ENCODE peak calls at places on chromosome 19, in six cellular contexts. R is colonic mucosa, U is lower leg skin, W is IMR-90, A is nephron progenitor cell, M is transverse colon. L is an unnamed sample.

GRCh38 chr19:5081441-5082161 is 112.7 kb downstream of the KDM4B start:
- DNase-seq in R (no peak), A (no peak), U (no peak), M (no peak), W (no peak), L (no peak)

GRCh38 chr19:53671621-53672111 is 39.9 kb downstream of the DPRX start:
- DNase-seq in W (no peak), A (no peak), R (no peak), U (no peak), M (no peak), L (no peak)

GRCh38 chr19:17576758-17577532 is 21.5 kb downstream of the COLGALT1 start:
- DNase-seq in W (no peak), A (peak), R (peak), U (peak), M (peak), L (no peak)

GRCh38 chr19:44598880-44599279 is 14.5 kb upstream of the IGSF23 start:
- DNase-seq in U (no peak), R (peak), A (no peak), M (peak), W (no peak), L (peak)

GRCh38 chr19:6476155-6476895 is 5.3 kb downstream of the DENND1C start:
- DNase-seq in W (peak), M (peak), U (peak), A (peak), R (peak), L (peak)

GRCh38 chr19:31334849-31335624 is 14.2 kb downstream of the TSHZ3 start:
- DNase-seq in U (no peak), W (peak), M (no peak), R (no peak), A (no peak), L (no peak)

GRCh38 chr19:6433663-6434062 is at the start of gene SLC25A41:
- DNase-seq in U (no peak), W (no peak), R (no peak), M (no peak), A (no peak), L (no peak)

GRCh38 chr19:50377051-50377441 is 789 bp downstream of the NR1H2 start:
- DNase-seq in W (no peak), U (no peak), A (peak), R (peak), M (peak), L (peak)

GRCh38 chr19:40332669-40333068 is 15.5 kb downstream of the C19orf47 start:
- DNase-seq in A (no peak), M (no peak), U (no peak), R (no peak), W (no peak), L (no peak)

GRCh38 chr19:5693195-5694166 is 3.4 kb downstream of the RPL36 start:
- DNase-seq in M (no peak), W (no peak), A (no peak), U (no peak), R (no peak), L (no peak)

GRCh38 chr19:47389150-47389556 is 30.2 kb downstream of the MEIS3 start:
- DNase-seq in M (peak), U (no peak), W (no peak), A (no peak), R (no peak), L (no peak)

GRCh38 chr19:31300406-31300805 is 48.8 kb downstream of the TSHZ3 start:
- DNase-seq in M (no peak), R (no peak), W (no peak), A (no peak), U (no peak), L (no peak)

GRCh38 chr19:7682175-7682855 is 1.7 kb downstream of the TRAPPC5 start:
- DNase-seq in U (no peak), A (no peak), W (no peak), M (no peak), R (no peak), L (no peak)

GRCh38 chr19:28697308-28697707 is 515.6 kb downstream of the UQCRFS1 start:
- DNase-seq in M (no peak), R (no peak), A (no peak), U (no peak), W (no peak), L (no peak)

GRCh38 chr19:45472557-45473365 is 5.0 kb downstream of the FOSB start:
- DNase-seq in M (no peak), W (no peak), R (no peak), U (no peak), A (peak), L (no peak)

GRCh38 chr19:17376935-17377600 is at the start of gene PLVAP:
- DNase-seq in M (no peak), A (peak), W (no peak), R (no peak), U (no peak), L (no peak)

GRCh38 chr19:12723643-12724426 is at the start of gene TNPO2:
- DNase-seq in M (peak), U (no peak), W (peak), A (peak), R (peak), L (peak)

GRCh38 chr19:45601115-45601514 is 897 bp downstream of the GPR4 start:
- DNase-seq in W (no peak), U (no peak), A (no peak), M (no peak), R (no peak), L (no peak)

GRCh38 chr19:29881386-29881785 is 60.7 kb upstream of the URI1 start:
- DNase-seq in W (peak), A (no peak), M (no peak), R (no peak), U (no peak), L (no peak)

GRCh38 chr19:12792048-12792852 is 964 bp downstream of the JUNB start:
- DNase-seq in U (peak), W (peak), R (peak), M (peak), A (peak), L (peak)

GRCh38 chr19:58361900-58362271 is 665 bp downstream of the ZNF497 start:
- DNase-seq in W (peak), A (no peak), R (no peak), M (peak), U (peak), L (peak)

GRCh38 chr19:15551183-15552004 is 43.1 kb downstream of the CYP4F22 start:
- DNase-seq in A (peak), W (no peak), U (no peak), R (peak), M (peak), L (peak)

GRCh38 chr19:50050406-50051223 is 24.8 kb downstream of the ZNF473 start:
- DNase-seq in R (peak), A (peak), U (peak), W (peak), M (peak), L (peak)

GRCh38 chr19:5108123-5108613 is 139.3 kb downstream of the KDM4B start:
- DNase-seq in A (no peak), R (no peak), W (no peak), M (no peak), U (no peak), L (no peak)

GRCh38 chr19:8210660-8211101 is 1.5 kb downstream of the CERS4 start:
- DNase-seq in A (no peak), R (no peak), W (no peak), U (no peak), M (no peak), L (no peak)

GRCh38 chr19:33134571-33135041 is 2.7 kb downstream of the WDR88 start:
- DNase-seq in R (no peak), W (no peak), A (peak), U (no peak), M (no peak), L (no peak)

GRCh38 chr19:28726533-28726932 is 486.4 kb downstream of the UQCRFS1 start:
- DNase-seq in R (no peak), W (no peak), M (no peak), A (no peak), U (no peak), L (no peak)

GRCh38 chr19:6038634-6039405 is 60.9 kb upstream of the RANBP3 start:
- DNase-seq in R (no peak), A (no peak), M (no peak), U (no peak), W (peak), L (no peak)

DNA sequence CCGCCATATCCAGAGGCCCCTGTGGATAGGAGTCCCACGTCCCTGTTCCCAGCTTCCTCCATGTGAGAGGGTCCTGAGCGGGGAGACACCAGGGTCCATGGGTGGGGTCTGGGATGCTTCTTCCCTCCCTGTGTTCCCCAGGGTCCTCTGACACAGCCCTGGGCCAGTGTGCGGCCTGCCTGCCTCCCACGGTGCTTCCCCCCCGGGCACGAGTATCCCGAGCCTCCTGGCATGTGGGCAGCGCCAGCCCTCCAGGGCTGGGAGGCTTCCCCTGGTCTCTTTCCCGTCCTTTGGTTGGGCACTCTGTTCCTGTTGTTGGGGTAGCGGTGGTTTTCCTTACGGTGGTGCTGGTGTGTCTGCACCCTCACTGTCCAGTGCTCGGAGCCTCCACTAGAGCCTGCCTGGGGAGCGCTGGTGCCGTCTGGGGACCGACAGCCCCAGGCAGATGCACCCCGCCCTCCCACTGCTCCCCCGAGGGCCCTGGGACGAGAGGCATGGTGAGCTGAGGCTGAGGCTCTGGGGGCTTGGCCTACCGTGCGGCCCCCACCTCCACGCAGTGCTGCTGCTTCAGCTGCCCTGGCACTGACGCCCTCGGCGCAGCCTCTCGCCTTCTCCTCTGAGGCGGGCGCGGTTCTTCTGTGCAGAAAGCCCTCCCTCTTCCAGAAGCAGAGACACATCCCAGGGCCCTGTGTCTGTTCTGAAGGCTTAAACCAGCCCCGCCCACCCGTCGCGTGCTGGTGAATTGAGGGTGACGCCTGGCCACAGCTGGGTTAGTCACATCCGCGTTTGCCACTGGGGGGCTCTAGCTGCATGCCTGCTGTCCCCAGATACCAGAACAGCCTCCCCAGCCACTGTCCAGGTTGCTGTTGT is 27.9 kb downstream of the PLEKHJ1 start:
- DNase-seq in W (peak), M (peak), R (peak), U (peak), A (peak), L (no peak)
- TF ChIP-seq CTCF in W (peak), M (peak), R (no peak), U (no peak), A (no peak), L (no peak)

GRCh38 chr19:20005741-20006140 is 33.6 kb downstream of the ZNF682 start:
- DNase-seq in A (no peak), M (no peak), R (no peak), U (no peak), W (no peak), L (no peak)
- TF ChIP-seq CTCF in A (no peak), M (no peak), R (no peak), U (no peak), W (no peak), L (no peak)

DNA sequence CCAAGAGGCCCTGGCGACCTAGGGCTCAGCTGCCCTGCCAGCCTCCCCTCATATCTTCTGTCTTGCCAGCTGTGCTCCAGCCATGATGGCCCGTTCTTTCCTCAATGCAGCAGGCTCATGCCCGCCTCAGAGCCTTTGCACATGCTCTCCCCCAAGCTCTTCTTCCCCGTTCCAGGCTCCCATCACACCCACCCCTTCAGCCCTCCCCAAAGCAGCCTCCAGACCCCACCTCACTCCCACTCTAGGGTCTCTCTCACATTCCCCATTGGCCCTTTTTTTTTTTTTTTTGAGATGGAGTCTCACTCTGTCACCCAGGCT is 29.9 kb upstream of the ATP1A3 start:
- DNase-seq in R (no peak), U (no peak), A (no peak), M (no peak), W (no peak), L (no peak)
- TF ChIP-seq CTCF in R (no peak), U (no peak), A (no peak), M (no peak), W (no peak), L (no peak)

GRCh38 chr19:9834726-9835506 is at the start of gene PIN1:
- DNase-seq in W (peak), M (peak), R (peak), A (peak), U (peak), L (peak)
- TF ChIP-seq CTCF in W (peak), M (peak), R (peak), A (no peak), U (no peak), L (no peak)

L was measured in Calu3.